ENCODE peak calls at places on chromosome 4, in ten cellular contexts. C is Panc1, J is astrocyte of the cerebellum, X is GM12878, G is psoas muscle, K is uterus, Z is kidney epithelial cell, T is cardiac muscle cell, I is ascending aorta, Q is astrocyte of the spinal cord. D is an unnamed sample.
A peak's percentile ranks its signal among the peaks of the same experiment; 100 is the strongest.

GRCh38 chr4:143337600-143338287 is 1.1 kb downstream of the GAB1 start:
- DNase-seq in C (no peak), J (peak; percentile 68), X (no peak), G (peak; percentile 59), K (peak; percentile 55), Z (no peak), T (peak; percentile 51), I (peak; percentile 76), Q (peak; percentile 77), D (no peak)

GRCh38 chr4:87410669-87411068 is 11.7 kb upstream of the NUDT9 start:
- DNase-seq in C (no peak), J (no peak), X (no peak), G (no peak), K (no peak), Z (no peak), T (no peak), I (no peak), Q (no peak), D (no peak)

GRCh38 chr4:20544645-20545044 is 155.6 kb upstream of the PACRGL start:
- DNase-seq in C (no peak), J (peak; percentile 28), X (no peak), G (no peak), K (no peak), Z (no peak), T (peak; percentile 42), I (no peak), Q (peak; percentile 59), D (no peak)

GRCh38 chr4:127896069-127896468 is 15.4 kb downstream of the PLK4 start:
- DNase-seq in C (no peak), J (no peak), X (no peak), G (no peak), K (no peak), Z (no peak), T (no peak), I (no peak), Q (no peak), D (no peak)

GRCh38 chr4:152655272-152656129 is 24.3 kb downstream of the TMEM154 start:
- DNase-seq in C (no peak), J (no peak), X (no peak), G (no peak), K (no peak), Z (no peak), T (no peak), I (no peak), Q (no peak), D (no peak)

GRCh38 chr4:113316879-113317278 is 267.4 kb downstream of the ANK2 start:
- DNase-seq in C (no peak), J (no peak), X (peak; percentile 75), G (no peak), K (no peak), Z (no peak), T (no peak), I (peak; percentile 60), Q (no peak), D (peak; percentile 51)

GRCh38 chr4:89836031-89836777 is 757 bp downstream of the SNCA start:
- DNase-seq in C (no peak), J (no peak), X (no peak), G (no peak), K (peak; percentile 29), Z (no peak), T (peak; percentile 16), I (no peak), Q (no peak), D (no peak)

GRCh38 chr4:165784672-165785071 is 88.4 kb upstream of the TLL1 start:
- DNase-seq in C (no peak), J (no peak), X (no peak), G (no peak), K (no peak), Z (no peak), T (no peak), I (no peak), Q (peak; percentile 6), D (no peak)

GRCh38 chr4:109729563-109730293 is at the start of gene PLA2G12A:
- DNase-seq in C (no peak), J (no peak), X (peak; percentile 16), G (peak; percentile 82), K (peak; percentile 63), Z (no peak), T (peak; percentile 83), I (peak; percentile 79), Q (peak; percentile 45), D (peak; percentile 40)

GRCh38 chr4:56147371-56147770 is 198.6 kb downstream of the CEP135 start:
- DNase-seq in C (no peak), J (no peak), X (no peak), G (no peak), K (no peak), Z (no peak), T (no peak), I (no peak), Q (no peak), D (no peak)

GRCh38 chr4:90960433-90960832 is 833.2 kb downstream of the CCSER1 start:
- DNase-seq in C (no peak), J (no peak), X (no peak), G (no peak), K (no peak), Z (no peak), T (no peak), I (no peak), Q (no peak), D (no peak)

GRCh38 chr4:185171373-185172071 is 28.5 kb downstream of the SLC25A4 start:
- DNase-seq in C (no peak), J (no peak), X (peak; percentile 19), G (no peak), K (no peak), Z (no peak), T (no peak), I (no peak), Q (no peak), D (no peak)

GRCh38 chr4:156968479-156968984 is 3.1 kb downstream of the PDGFC start:
- DNase-seq in C (no peak), J (peak; percentile 79), X (no peak), G (peak; percentile 61), K (peak; percentile 60), Z (peak; percentile 67), T (peak; percentile 69), I (peak; percentile 85), Q (peak; percentile 90), D (peak; percentile 12)

GRCh38 chr4:183571350-183572076 is 66.7 kb downstream of the ING2 start:
- DNase-seq in C (no peak), J (no peak), X (no peak), G (no peak), K (no peak), Z (peak; percentile 26), T (peak; percentile 89), I (no peak), Q (peak; percentile 25), D (no peak)

GRCh38 chr4:182144621-182145359 is 98.4 kb upstream of the TENM3 start:
- DNase-seq in C (no peak), J (no peak), X (no peak), G (no peak), K (peak; percentile 13), Z (no peak), T (peak; percentile 64), I (no peak), Q (peak; percentile 6), D (no peak)

GRCh38 chr4:143320113-143320512 is 16.6 kb upstream of the GAB1 start:
- DNase-seq in C (no peak), J (no peak), X (no peak), G (no peak), K (no peak), Z (no peak), T (no peak), I (no peak), Q (no peak), D (no peak)

DNA sequence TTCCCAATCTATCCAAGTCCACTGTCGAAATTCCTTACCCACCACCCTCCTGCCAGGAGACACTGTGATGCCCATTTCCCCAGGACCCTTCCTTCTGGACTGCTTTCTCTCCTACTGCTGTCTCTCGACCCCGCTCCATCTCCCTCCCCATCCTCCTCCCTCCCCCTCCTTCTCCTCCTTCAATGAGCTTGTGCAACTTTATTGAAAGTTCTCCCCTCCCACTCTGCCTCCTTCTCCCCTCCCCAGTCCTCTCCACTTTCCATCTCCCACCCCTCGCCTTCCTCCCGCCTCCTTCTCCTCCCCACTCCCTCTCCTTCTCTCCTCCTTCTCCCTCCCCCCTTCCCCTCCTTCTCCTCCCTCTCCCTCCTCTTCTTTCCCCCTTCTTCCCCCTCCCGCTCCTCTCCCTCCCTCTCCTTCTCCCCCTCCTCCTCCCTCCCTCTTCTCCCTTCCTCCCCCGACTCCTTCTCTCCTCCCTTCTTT is 116.6 kb upstream of the FAT1 start:
- DNase-seq in C (peak; percentile 15), J (no peak), X (no peak), G (peak; percentile 79), K (peak; percentile 69), Z (no peak), T (no peak), I (no peak), Q (no peak), D (no peak)
- H3K4me3 ChIP-seq in C (peak overlapping the region; percentile 90), J (no peak overlapping the region), X (no peak overlapping the region), G (peak overlapping the region; percentile 28), K (peak overlapping the region; percentile 32), Z (no peak overlapping the region), T (no peak overlapping the region), I (peak overlapping the region; percentile 56), Q (no peak overlapping the region), D (no peak overlapping the region)

GRCh38 chr4:75584067-75584466 is 28.2 kb downstream of the ODAPH start:
- DNase-seq in C (no peak), J (no peak), X (no peak), G (no peak), K (no peak), Z (no peak), T (no peak), I (no peak), Q (no peak), D (no peak)
- TF ChIP-seq CTCF in C (no peak), J (no peak), X (no peak), G (no peak), K (no peak), Z (no peak), T (no peak), I (no peak), Q (no peak), D (no peak)

DNA sequence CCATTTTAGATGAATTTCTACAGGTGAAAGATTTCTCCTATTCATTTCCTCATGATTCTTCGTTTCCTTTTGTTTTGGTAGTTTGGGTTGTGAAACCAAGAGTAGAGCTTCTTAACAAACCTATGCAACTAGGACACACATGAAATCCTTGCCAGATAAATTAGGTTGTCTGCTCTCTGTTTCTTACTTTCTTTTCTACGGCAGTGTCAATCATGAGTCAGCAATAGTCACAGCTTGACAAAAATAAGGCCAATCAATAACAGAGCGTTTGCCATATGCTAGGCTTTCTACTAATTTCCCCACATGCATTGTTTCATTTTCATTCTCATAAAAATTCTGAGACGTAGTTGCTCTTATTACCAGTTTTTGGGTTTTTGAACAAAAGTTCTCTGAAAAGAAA is 20.3 kb downstream of the CLRN2 start:
- DNase-seq in C (no peak), J (no peak), X (no peak), G (no peak), K (no peak), Z (no peak), T (no peak), I (no peak), Q (no peak), D (no peak)
- H3K4me3 ChIP-seq in C (no peak overlapping the region), J (no peak overlapping the region), X (no peak overlapping the region), G (no peak overlapping the region), K (no peak overlapping the region), Z (no peak overlapping the region), T (no peak overlapping the region), I (no peak overlapping the region), Q (no peak overlapping the region), D (no peak overlapping the region)

DNA sequence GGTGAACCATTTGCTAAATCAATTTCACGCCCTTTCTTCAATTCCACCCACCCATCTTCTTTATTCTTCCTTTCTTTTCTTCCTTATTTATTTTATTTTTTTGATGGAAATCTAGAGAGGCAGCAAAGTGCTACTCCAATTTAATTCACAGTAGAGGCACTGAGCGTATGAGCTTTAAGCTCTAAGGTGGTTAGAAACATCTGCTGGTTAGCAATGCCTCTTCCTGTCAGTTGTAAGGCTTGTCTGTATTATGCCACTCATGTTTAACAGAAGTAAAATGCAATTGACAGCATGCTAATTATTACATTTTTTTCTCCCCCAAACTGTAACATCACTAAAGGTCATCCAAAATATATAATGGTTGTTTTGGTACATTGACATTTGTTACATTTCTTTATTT is 103.8 kb downstream of the EPHA5 start:
- DNase-seq in C (no peak), J (no peak), X (no peak), G (no peak), K (no peak), Z (no peak), T (no peak), I (no peak), Q (no peak), D (no peak)
- TF ChIP-seq CTCF in C (no peak), J (no peak), X (no peak), G (no peak), K (no peak), Z (no peak), T (no peak), I (no peak), Q (no peak), D (no peak)

D was measured in GM12864.